ENCODE peak calls at places on chromosomes 2 and 18, in ten cellular contexts. One of them, this sample, is unnamed.
A peak's percentile ranks its signal among the peaks of the same experiment; 100 is the strongest.

GRCh38 chr2:175181877-175182308 is 383 bp upstream of the ATP5MC3 start:
- DNase-seq in AG09309: no peak
- DNase-seq in mammary epithelial cell: no peak
- DNase-seq in fibroblast of mammary gland: no peak
- DNase-seq in fibroblast of lung: no peak
- DNase-seq in NT2/D1: no peak
- DNase-seq in PC-9: no peak
- DNase-seq in right cardiac atrium: no peak
- DNase-seq in astrocyte of the spinal cord: no peak
- DNase-seq in heart left ventricle: no peak
- DNase-seq in this sample: no peak

GRCh38 chr2:174333017-174333501 is 1.7 kb upstream of the SP9 start:
- DNase-seq in AG09309: no peak
- DNase-seq in mammary epithelial cell: no peak
- DNase-seq in fibroblast of mammary gland: no peak
- DNase-seq in fibroblast of lung: no peak
- DNase-seq in NT2/D1: no peak
- DNase-seq in PC-9: no peak
- DNase-seq in right cardiac atrium: no peak
- DNase-seq in astrocyte of the spinal cord: no peak
- DNase-seq in heart left ventricle: no peak
- DNase-seq in this sample: no peak

GRCh38 chr2:146523218-146523617 is 1321.6 kb upstream of the ACVR2A start:
- DNase-seq in AG09309: no peak
- DNase-seq in mammary epithelial cell: no peak
- DNase-seq in fibroblast of mammary gland: peak; percentile 13
- DNase-seq in fibroblast of lung: peak; percentile 50
- DNase-seq in NT2/D1: no peak
- DNase-seq in PC-9: no peak
- DNase-seq in right cardiac atrium: no peak
- DNase-seq in astrocyte of the spinal cord: peak; percentile 6
- DNase-seq in heart left ventricle: no peak
- DNase-seq in this sample: no peak

GRCh38 chr2:107362973-107363372 is 463.7 kb upstream of the RGPD4 start:
- DNase-seq in AG09309: no peak
- DNase-seq in mammary epithelial cell: no peak
- DNase-seq in fibroblast of mammary gland: no peak
- DNase-seq in fibroblast of lung: no peak
- DNase-seq in NT2/D1: no peak
- DNase-seq in PC-9: no peak
- DNase-seq in right cardiac atrium: no peak
- DNase-seq in astrocyte of the spinal cord: no peak
- DNase-seq in heart left ventricle: no peak
- DNase-seq in this sample: no peak

GRCh38 chr2:164826293-164827243 is 15.1 kb downstream of the COBLL1 start:
- DNase-seq in AG09309: peak; percentile 59
- DNase-seq in mammary epithelial cell: peak; percentile 73
- DNase-seq in fibroblast of mammary gland: no peak
- DNase-seq in fibroblast of lung: no peak
- DNase-seq in NT2/D1: no peak
- DNase-seq in PC-9: peak; percentile 31
- DNase-seq in right cardiac atrium: peak; percentile 49
- DNase-seq in astrocyte of the spinal cord: peak; percentile 69
- DNase-seq in heart left ventricle: peak; percentile 57
- DNase-seq in this sample: peak; percentile 52

GRCh38 chr2:70340921-70341765 is 39.3 kb upstream of the FAM136A start:
- DNase-seq in AG09309: no peak
- DNase-seq in mammary epithelial cell: peak; percentile 57
- DNase-seq in fibroblast of mammary gland: peak; percentile 43
- DNase-seq in fibroblast of lung: peak; percentile 40
- DNase-seq in NT2/D1: peak; percentile 47
- DNase-seq in PC-9: peak; percentile 65
- DNase-seq in right cardiac atrium: no peak
- DNase-seq in astrocyte of the spinal cord: peak; percentile 16
- DNase-seq in heart left ventricle: no peak
- DNase-seq in this sample: no peak

GRCh38 chr18:8627540-8627939 is 18.3 kb downstream of the RAB12 start:
- DNase-seq in AG09309: no peak
- DNase-seq in mammary epithelial cell: no peak
- DNase-seq in fibroblast of mammary gland: no peak
- DNase-seq in fibroblast of lung: no peak
- DNase-seq in NT2/D1: no peak
- DNase-seq in PC-9: no peak
- DNase-seq in right cardiac atrium: no peak
- DNase-seq in astrocyte of the spinal cord: no peak
- DNase-seq in heart left ventricle: no peak
- DNase-seq in this sample: no peak

GRCh38 chr2:182324665-182325064 is 102.2 kb downstream of the PDE1A start:
- DNase-seq in AG09309: no peak
- DNase-seq in mammary epithelial cell: peak; percentile 10
- DNase-seq in fibroblast of mammary gland: peak; percentile 79
- DNase-seq in fibroblast of lung: peak; percentile 42
- DNase-seq in NT2/D1: no peak
- DNase-seq in PC-9: no peak
- DNase-seq in right cardiac atrium: no peak
- DNase-seq in astrocyte of the spinal cord: peak; percentile 64
- DNase-seq in heart left ventricle: no peak
- DNase-seq in this sample: no peak

GRCh38 chr18:5894613-5895299 is 566 bp downstream of the TMEM200C start:
- DNase-seq in AG09309: no peak
- DNase-seq in mammary epithelial cell: no peak
- DNase-seq in fibroblast of mammary gland: no peak
- DNase-seq in fibroblast of lung: peak; percentile 12
- DNase-seq in NT2/D1: no peak
- DNase-seq in PC-9: no peak
- DNase-seq in right cardiac atrium: no peak
- DNase-seq in astrocyte of the spinal cord: no peak
- DNase-seq in heart left ventricle: no peak
- DNase-seq in this sample: no peak

GRCh38 chr2:221374234-221374633 is 197.9 kb downstream of the EPHA4 start:
- DNase-seq in AG09309: no peak
- DNase-seq in mammary epithelial cell: no peak
- DNase-seq in fibroblast of mammary gland: no peak
- DNase-seq in fibroblast of lung: no peak
- DNase-seq in NT2/D1: no peak
- DNase-seq in PC-9: no peak
- DNase-seq in right cardiac atrium: no peak
- DNase-seq in astrocyte of the spinal cord: no peak
- DNase-seq in heart left ventricle: no peak
- DNase-seq in this sample: no peak

DNA sequence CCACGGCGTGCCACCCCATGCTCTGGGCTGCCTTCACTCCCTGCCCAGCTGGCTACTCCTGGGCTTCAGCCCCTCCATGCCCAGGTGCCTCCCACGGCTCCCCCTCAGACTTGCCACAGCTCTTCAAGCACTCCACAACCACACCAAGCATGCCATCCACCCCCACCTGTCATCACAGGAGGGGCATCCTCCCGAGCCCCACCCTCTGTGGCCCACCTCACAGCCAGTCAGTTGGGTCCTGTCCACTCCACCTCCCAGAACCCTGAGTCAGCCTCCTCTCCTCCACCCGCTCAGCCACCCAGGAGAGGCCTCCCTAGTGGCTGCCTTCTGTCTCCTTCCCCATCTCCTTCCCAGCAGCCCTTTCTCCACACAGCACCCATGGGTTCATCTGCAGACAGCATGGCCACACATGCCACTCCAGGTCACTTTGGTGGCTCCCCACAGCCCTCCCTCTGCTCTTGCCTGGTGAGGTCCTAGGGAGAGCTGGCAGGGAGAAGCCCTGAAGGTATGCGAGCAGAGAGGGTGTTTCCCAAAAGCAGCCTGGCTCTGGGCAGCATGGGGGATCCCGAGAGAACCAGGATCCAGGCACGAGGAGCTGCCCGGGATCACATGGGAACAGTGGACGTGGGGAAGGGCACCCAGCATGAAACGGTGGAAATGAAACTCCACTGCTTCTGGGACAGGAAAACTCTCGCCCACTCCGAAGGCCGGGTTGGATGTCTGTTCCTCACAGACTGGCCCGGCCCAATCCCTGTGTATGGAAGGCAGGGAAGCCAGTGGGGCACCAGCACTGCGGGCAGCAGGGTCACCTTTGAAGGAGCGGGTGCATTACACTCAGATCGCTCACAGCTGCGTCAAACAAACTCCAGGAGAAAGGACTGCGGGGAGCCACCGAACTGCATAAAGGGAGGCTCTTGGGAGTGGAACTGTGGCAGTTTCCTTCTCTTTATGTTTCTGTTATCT is 2.7 kb downstream of the LIMS2 start:
- DNase-seq in AG09309: no peak
- DNase-seq in mammary epithelial cell: no peak
- DNase-seq in fibroblast of mammary gland: no peak
- DNase-seq in fibroblast of lung: no peak
- DNase-seq in NT2/D1: no peak
- DNase-seq in PC-9: no peak
- DNase-seq in right cardiac atrium: no peak
- DNase-seq in astrocyte of the spinal cord: no peak
- DNase-seq in heart left ventricle: no peak
- DNase-seq in this sample: peak; percentile 87
- H3K4me3 ChIP-seq in AG09309: no peak overlapping the region
- H3K4me3 ChIP-seq in mammary epithelial cell: no peak overlapping the region
- H3K4me3 ChIP-seq in fibroblast of mammary gland: no peak overlapping the region
- H3K4me3 ChIP-seq in fibroblast of lung: no peak overlapping the region
- H3K4me3 ChIP-seq in NT2/D1: no peak overlapping the region
- H3K4me3 ChIP-seq in PC-9: no peak overlapping the region
- H3K4me3 ChIP-seq in right cardiac atrium: peak overlapping the region; percentile 77
- H3K4me3 ChIP-seq in astrocyte of the spinal cord: no peak overlapping the region
- H3K4me3 ChIP-seq in heart left ventricle: peak overlapping the region; percentile 85
- H3K4me3 ChIP-seq in this sample: no peak overlapping the region

GRCh38 chr18:111292-112014 is 46.9 kb upstream of the USP14 start:
- DNase-seq in AG09309: no peak
- DNase-seq in mammary epithelial cell: peak; percentile 66
- DNase-seq in fibroblast of mammary gland: no peak
- DNase-seq in fibroblast of lung: peak; percentile 54
- DNase-seq in NT2/D1: no peak
- DNase-seq in PC-9: peak; percentile 85
- DNase-seq in right cardiac atrium: peak; percentile 77
- DNase-seq in astrocyte of the spinal cord: peak; percentile 41
- DNase-seq in heart left ventricle: peak; percentile 71
- DNase-seq in this sample: peak; percentile 21
- H3K4me3 ChIP-seq in AG09309: no peak overlapping the region
- H3K4me3 ChIP-seq in mammary epithelial cell: peak overlapping the region; percentile 29
- H3K4me3 ChIP-seq in fibroblast of mammary gland: no peak overlapping the region
- H3K4me3 ChIP-seq in fibroblast of lung: peak overlapping the region; percentile 40
- H3K4me3 ChIP-seq in NT2/D1: peak overlapping the region; percentile 36
- H3K4me3 ChIP-seq in PC-9: peak overlapping the region; percentile 56
- H3K4me3 ChIP-seq in right cardiac atrium: peak overlapping the region; percentile 42
- H3K4me3 ChIP-seq in astrocyte of the spinal cord: peak overlapping the region; percentile 28
- H3K4me3 ChIP-seq in heart left ventricle: peak overlapping the region; percentile 32
- H3K4me3 ChIP-seq in this sample: no peak overlapping the region

GRCh38 chr2:49901202-49901865 is 747.0 kb upstream of the FSHR start:
- DNase-seq in AG09309: no peak
- DNase-seq in mammary epithelial cell: no peak
- DNase-seq in fibroblast of mammary gland: no peak
- DNase-seq in fibroblast of lung: no peak
- DNase-seq in NT2/D1: no peak
- DNase-seq in PC-9: no peak
- DNase-seq in right cardiac atrium: no peak
- DNase-seq in astrocyte of the spinal cord: no peak
- DNase-seq in heart left ventricle: no peak
- DNase-seq in this sample: no peak
- H3K4me3 ChIP-seq in AG09309: no peak overlapping the region
- H3K4me3 ChIP-seq in mammary epithelial cell: no peak overlapping the region
- H3K4me3 ChIP-seq in fibroblast of mammary gland: no peak overlapping the region
- H3K4me3 ChIP-seq in fibroblast of lung: no peak overlapping the region
- H3K4me3 ChIP-seq in NT2/D1: no peak overlapping the region
- H3K4me3 ChIP-seq in PC-9: no peak overlapping the region
- H3K4me3 ChIP-seq in right cardiac atrium: no peak overlapping the region
- H3K4me3 ChIP-seq in astrocyte of the spinal cord: no peak overlapping the region
- H3K4me3 ChIP-seq in heart left ventricle: no peak overlapping the region
- H3K4me3 ChIP-seq in this sample: no peak overlapping the region

GRCh38 chr2:27954771-27955384 is 64.3 kb downstream of the BABAM2 start:
- DNase-seq in AG09309: peak; percentile 98
- DNase-seq in mammary epithelial cell: peak; percentile 92
- DNase-seq in fibroblast of mammary gland: peak; percentile 99
- DNase-seq in fibroblast of lung: peak; percentile 99
- DNase-seq in NT2/D1: no peak
- DNase-seq in PC-9: peak; percentile 48
- DNase-seq in right cardiac atrium: peak; percentile 55
- DNase-seq in astrocyte of the spinal cord: peak; percentile 96
- DNase-seq in heart left ventricle: peak; percentile 49
- DNase-seq in this sample: peak; percentile 93

GRCh38 chr2:27953077-27953476 is 62.5 kb downstream of the BABAM2 start:
- DNase-seq in AG09309: no peak
- DNase-seq in mammary epithelial cell: no peak
- DNase-seq in fibroblast of mammary gland: no peak
- DNase-seq in fibroblast of lung: no peak
- DNase-seq in NT2/D1: no peak
- DNase-seq in PC-9: no peak
- DNase-seq in right cardiac atrium: no peak
- DNase-seq in astrocyte of the spinal cord: no peak
- DNase-seq in heart left ventricle: no peak
- DNase-seq in this sample: no peak

GRCh38 chr2:27952070-27952469 is 61.5 kb downstream of the BABAM2 start:
- DNase-seq in AG09309: no peak
- DNase-seq in mammary epithelial cell: no peak
- DNase-seq in fibroblast of mammary gland: no peak
- DNase-seq in fibroblast of lung: no peak
- DNase-seq in NT2/D1: no peak
- DNase-seq in PC-9: no peak
- DNase-seq in right cardiac atrium: no peak
- DNase-seq in astrocyte of the spinal cord: no peak
- DNase-seq in heart left ventricle: no peak
- DNase-seq in this sample: no peak

GRCh38 chr2:27955762-27956161 is 65.2 kb downstream of the BABAM2 start:
- DNase-seq in AG09309: no peak
- DNase-seq in mammary epithelial cell: peak; percentile 38
- DNase-seq in fibroblast of mammary gland: peak; percentile 53
- DNase-seq in fibroblast of lung: no peak
- DNase-seq in NT2/D1: no peak
- DNase-seq in PC-9: no peak
- DNase-seq in right cardiac atrium: no peak
- DNase-seq in astrocyte of the spinal cord: no peak
- DNase-seq in heart left ventricle: no peak
- DNase-seq in this sample: no peak

DNA sequence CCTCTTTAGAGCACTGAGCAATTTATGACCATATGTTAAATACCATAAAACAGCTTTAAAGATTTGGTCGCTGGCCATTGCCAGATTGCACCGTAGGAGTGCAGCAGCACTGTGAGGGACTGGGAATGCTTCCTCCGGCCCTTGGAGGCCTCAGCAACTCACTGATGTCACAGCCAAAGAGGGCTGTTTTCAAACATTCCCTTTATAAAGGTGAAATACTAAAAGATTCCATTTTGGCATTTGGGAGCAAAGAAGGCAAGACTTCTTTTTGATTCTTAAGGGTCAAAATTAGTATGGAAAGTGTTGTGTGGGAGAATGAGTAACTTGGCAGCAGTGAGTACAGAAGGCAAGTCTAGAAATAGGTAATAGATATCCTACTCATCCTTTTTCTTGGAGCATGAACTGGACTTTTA is 63.7 kb downstream of the BABAM2 start:
- DNase-seq in AG09309: no peak
- DNase-seq in mammary epithelial cell: no peak
- DNase-seq in fibroblast of mammary gland: peak; percentile 66
- DNase-seq in fibroblast of lung: peak; percentile 56
- DNase-seq in NT2/D1: no peak
- DNase-seq in PC-9: no peak
- DNase-seq in right cardiac atrium: no peak
- DNase-seq in astrocyte of the spinal cord: peak; percentile 79
- DNase-seq in heart left ventricle: no peak
- DNase-seq in this sample: no peak
- H3K4me3 ChIP-seq in AG09309: no peak overlapping the region
- H3K4me3 ChIP-seq in mammary epithelial cell: no peak overlapping the region
- H3K4me3 ChIP-seq in fibroblast of mammary gland: no peak overlapping the region
- H3K4me3 ChIP-seq in fibroblast of lung: no peak overlapping the region
- H3K4me3 ChIP-seq in NT2/D1: no peak overlapping the region
- H3K4me3 ChIP-seq in PC-9: no peak overlapping the region
- H3K4me3 ChIP-seq in right cardiac atrium: no peak overlapping the region
- H3K4me3 ChIP-seq in astrocyte of the spinal cord: no peak overlapping the region
- H3K4me3 ChIP-seq in heart left ventricle: no peak overlapping the region
- H3K4me3 ChIP-seq in this sample: no peak overlapping the region

This sample was measured in lower leg skin.